ENCODE peak calls at places on chromosomes 2 and 18, in six cellular contexts. One of them, this sample, is unnamed.
A peak's percentile ranks its signal among the peaks of the same experiment; 100 is the strongest.

GRCh38 chr2:188746727-188747126 is 227.4 kb upstream of the COL3A1 start:
- DNase-seq in mesenchymal stem cell: peak; percentile 48
- DNase-seq in trophoblast cell: no peak
- DNase-seq in H1: no peak
- DNase-seq in IMR-90: peak; percentile 52
- DNase-seq in neuronal stem cell: no peak
- DNase-seq in this sample: no peak

GRCh38 chr2:28370355-28370754 is 22.3 kb upstream of the FOSL2 start:
- DNase-seq in IMR-90: no peak
- DNase-seq in H1: no peak
- DNase-seq in mesenchymal stem cell: no peak
- DNase-seq in neuronal stem cell: no peak
- DNase-seq in trophoblast cell: no peak
- DNase-seq in this sample: no peak

GRCh38 chr2:1628893-1629292 is 115.4 kb downstream of the PXDN start:
- DNase-seq in neuronal stem cell: no peak
- DNase-seq in mesenchymal stem cell: peak; percentile 51
- DNase-seq in IMR-90: peak; percentile 74
- DNase-seq in H1: no peak
- DNase-seq in trophoblast cell: no peak
- DNase-seq in this sample: no peak

GRCh38 chr18:1018211-1018651 is 113.6 kb downstream of the ADCYAP1 start:
- DNase-seq in mesenchymal stem cell: peak; percentile 39
- DNase-seq in IMR-90: peak; percentile 10
- DNase-seq in trophoblast cell: no peak
- DNase-seq in H1: no peak
- DNase-seq in neuronal stem cell: no peak
- DNase-seq in this sample: peak; percentile 27

GRCh38 chr2:210660-211059 is 53.2 kb downstream of the SH3YL1 start:
- DNase-seq in H1: no peak
- DNase-seq in neuronal stem cell: no peak
- DNase-seq in mesenchymal stem cell: no peak
- DNase-seq in trophoblast cell: peak; percentile 9
- DNase-seq in IMR-90: peak; percentile 5
- DNase-seq in this sample: no peak

GRCh38 chr18:63837556-63837955 is 49.9 kb upstream of the SERPINB2 start:
- DNase-seq in mesenchymal stem cell: no peak
- DNase-seq in neuronal stem cell: no peak
- DNase-seq in H1: no peak
- DNase-seq in trophoblast cell: no peak
- DNase-seq in IMR-90: no peak
- DNase-seq in this sample: no peak

GRCh38 chr18:76081536-76081935 is 413.5 kb downstream of the ZNF516 start:
- DNase-seq in neuronal stem cell: no peak
- DNase-seq in trophoblast cell: no peak
- DNase-seq in H1: no peak
- DNase-seq in IMR-90: no peak
- DNase-seq in mesenchymal stem cell: no peak
- DNase-seq in this sample: no peak

GRCh38 chr2:96340493-96341414 is 5.2 kb downstream of the NCAPH start:
- DNase-seq in IMR-90: peak; percentile 64
- DNase-seq in H1: no peak
- DNase-seq in neuronal stem cell: no peak
- DNase-seq in trophoblast cell: no peak
- DNase-seq in mesenchymal stem cell: peak; percentile 42
- DNase-seq in this sample: no peak

GRCh38 chr18:9943311-9943710 is 29.5 kb downstream of the VAPA start:
- DNase-seq in trophoblast cell: no peak
- DNase-seq in mesenchymal stem cell: no peak
- DNase-seq in IMR-90: no peak
- DNase-seq in neuronal stem cell: no peak
- DNase-seq in H1: no peak
- DNase-seq in this sample: no peak

GRCh38 chr2:176103634-176104337 is 3.3 kb upstream of the HOXD11 start:
- DNase-seq in trophoblast cell: no peak
- DNase-seq in mesenchymal stem cell: no peak
- DNase-seq in H1: peak; percentile 55
- DNase-seq in IMR-90: no peak
- DNase-seq in neuronal stem cell: no peak
- DNase-seq in this sample: no peak

GRCh38 chr18:72555983-72556382 is 11.8 kb upstream of the CBLN2 start:
- DNase-seq in mesenchymal stem cell: no peak
- DNase-seq in IMR-90: no peak
- DNase-seq in trophoblast cell: no peak
- DNase-seq in neuronal stem cell: no peak
- DNase-seq in H1: no peak
- DNase-seq in this sample: no peak

GRCh38 chr2:119697290-119698013 is 18.5 kb downstream of the TMEM177 start:
- DNase-seq in trophoblast cell: no peak
- DNase-seq in H1: no peak
- DNase-seq in neuronal stem cell: no peak
- DNase-seq in mesenchymal stem cell: no peak
- DNase-seq in IMR-90: no peak
- DNase-seq in this sample: no peak

GRCh38 chr2:20465716-20466391 is 19.0 kb downstream of the RHOB start:
- DNase-seq in IMR-90: no peak
- DNase-seq in trophoblast cell: no peak
- DNase-seq in H1: no peak
- DNase-seq in mesenchymal stem cell: no peak
- DNase-seq in neuronal stem cell: no peak
- DNase-seq in this sample: no peak

GRCh38 chr2:113174369-113174735 is 581 bp downstream of the PSD4 start:
- DNase-seq in IMR-90: no peak
- DNase-seq in neuronal stem cell: no peak
- DNase-seq in trophoblast cell: no peak
- DNase-seq in mesenchymal stem cell: no peak
- DNase-seq in H1: no peak
- DNase-seq in this sample: no peak
- H3K4me3 ChIP-seq in IMR-90: no peak overlapping the region
- H3K4me3 ChIP-seq in neuronal stem cell: no peak overlapping the region
- H3K4me3 ChIP-seq in trophoblast cell: no peak overlapping the region
- H3K4me3 ChIP-seq in mesenchymal stem cell: no peak overlapping the region
- H3K4me3 ChIP-seq in H1: no peak overlapping the region
- H3K4me3 ChIP-seq in this sample: no peak overlapping the region

GRCh38 chr18:79382681-79383387 is 12.9 kb upstream of the NFATC1 start:
- DNase-seq in mesenchymal stem cell: no peak
- DNase-seq in neuronal stem cell: no peak
- DNase-seq in trophoblast cell: no peak
- DNase-seq in H1: no peak
- DNase-seq in IMR-90: no peak
- DNase-seq in this sample: no peak
- H3K18ac ChIP-seq in mesenchymal stem cell: no peak overlapping the region
- H3K18ac ChIP-seq in neuronal stem cell: no peak overlapping the region
- H3K18ac ChIP-seq in trophoblast cell: no peak overlapping the region
- H3K18ac ChIP-seq in H1: no peak overlapping the region
- H3K18ac ChIP-seq in IMR-90: no peak overlapping the region
- H3K18ac ChIP-seq in this sample: no peak overlapping the region

GRCh38 chr2:65037178-65037577 is 19.0 kb upstream of the CEP68 start:
- DNase-seq in IMR-90: no peak
- DNase-seq in neuronal stem cell: no peak
- DNase-seq in H1: no peak
- DNase-seq in trophoblast cell: no peak
- DNase-seq in mesenchymal stem cell: no peak
- DNase-seq in this sample: no peak

GRCh38 chr2:65039640-65040039 is 16.6 kb upstream of the CEP68 start:
- DNase-seq in trophoblast cell: no peak
- DNase-seq in H1: no peak
- DNase-seq in IMR-90: no peak
- DNase-seq in neuronal stem cell: no peak
- DNase-seq in mesenchymal stem cell: no peak
- DNase-seq in this sample: no peak

GRCh38 chr2:65044097-65044735 is 12.0 kb upstream of the CEP68 start:
- DNase-seq in H1: no peak
- DNase-seq in IMR-90: no peak
- DNase-seq in neuronal stem cell: no peak
- DNase-seq in trophoblast cell: peak; percentile 41
- DNase-seq in mesenchymal stem cell: no peak
- DNase-seq in this sample: peak; percentile 44

GRCh38 chr2:65043001-65043400 is 13.2 kb upstream of the CEP68 start:
- DNase-seq in neuronal stem cell: no peak
- DNase-seq in IMR-90: no peak
- DNase-seq in mesenchymal stem cell: no peak
- DNase-seq in trophoblast cell: no peak
- DNase-seq in H1: no peak
- DNase-seq in this sample: no peak

GRCh38 chr2:65040414-65041261 is 15.6 kb upstream of the CEP68 start:
- DNase-seq in mesenchymal stem cell: peak; percentile 81
- DNase-seq in IMR-90: peak; percentile 84
- DNase-seq in neuronal stem cell: peak; percentile 65
- DNase-seq in H1: peak; percentile 85
- DNase-seq in trophoblast cell: peak; percentile 74
- DNase-seq in this sample: peak; percentile 77
- H3K4me3 ChIP-seq in mesenchymal stem cell: peak overlapping the region; percentile 70
- H3K4me3 ChIP-seq in IMR-90: peak overlapping the region; percentile 26
- H3K4me3 ChIP-seq in neuronal stem cell: no peak overlapping the region
- H3K4me3 ChIP-seq in H1: no peak overlapping the region
- H3K4me3 ChIP-seq in trophoblast cell: no peak overlapping the region
- H3K4me3 ChIP-seq in this sample: no peak overlapping the region

DNA sequence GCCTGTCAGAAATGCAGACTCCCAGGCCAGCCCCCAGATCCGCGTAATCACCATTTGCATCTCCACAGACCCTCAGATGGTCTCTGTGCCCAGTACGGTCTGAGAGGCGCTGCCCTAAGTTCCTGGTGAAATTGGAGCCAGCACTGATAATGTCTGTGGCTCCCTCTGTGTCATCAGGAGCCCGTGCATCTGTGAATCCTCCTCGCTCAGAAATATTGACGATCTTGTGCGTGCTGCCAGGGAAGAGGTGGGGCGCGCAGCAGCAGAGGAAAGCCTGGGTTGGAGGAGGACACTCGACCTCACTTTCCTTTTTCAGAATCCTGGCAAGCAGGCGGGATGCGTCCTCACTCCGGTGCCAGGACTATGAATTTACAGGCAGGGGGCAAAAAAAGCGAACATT is 686.1 kb upstream of the SALL3 start:
- DNase-seq in IMR-90: no peak
- DNase-seq in H1: peak; percentile 49
- DNase-seq in mesenchymal stem cell: no peak
- DNase-seq in trophoblast cell: no peak
- DNase-seq in neuronal stem cell: no peak
- DNase-seq in this sample: peak; percentile 15
- H3K18ac ChIP-seq in IMR-90: no peak overlapping the region
- H3K18ac ChIP-seq in H1: no peak overlapping the region
- H3K18ac ChIP-seq in mesenchymal stem cell: no peak overlapping the region
- H3K18ac ChIP-seq in trophoblast cell: no peak overlapping the region
- H3K18ac ChIP-seq in neuronal stem cell: no peak overlapping the region
- H3K18ac ChIP-seq in this sample: no peak overlapping the region

GRCh38 chr2:192128655-192129054 is 66.1 kb downstream of the TMEFF2 start:
- DNase-seq in neuronal stem cell: no peak
- DNase-seq in trophoblast cell: no peak
- DNase-seq in H1: no peak
- DNase-seq in IMR-90: peak; percentile 10
- DNase-seq in mesenchymal stem cell: no peak
- DNase-seq in this sample: no peak

GRCh38 chr2:192124576-192124975 is 70.2 kb downstream of the TMEFF2 start:
- DNase-seq in H1: no peak
- DNase-seq in trophoblast cell: no peak
- DNase-seq in IMR-90: no peak
- DNase-seq in mesenchymal stem cell: no peak
- DNase-seq in neuronal stem cell: no peak
- DNase-seq in this sample: no peak

GRCh38 chr2:192127434-192127833 is 67.3 kb downstream of the TMEFF2 start:
- DNase-seq in IMR-90: no peak
- DNase-seq in H1: no peak
- DNase-seq in trophoblast cell: no peak
- DNase-seq in mesenchymal stem cell: no peak
- DNase-seq in neuronal stem cell: no peak
- DNase-seq in this sample: no peak

GRCh38 chr2:192126426-192126825 is 68.3 kb downstream of the TMEFF2 start:
- DNase-seq in mesenchymal stem cell: no peak
- DNase-seq in IMR-90: no peak
- DNase-seq in trophoblast cell: no peak
- DNase-seq in neuronal stem cell: no peak
- DNase-seq in H1: no peak
- DNase-seq in this sample: no peak

DNA sequence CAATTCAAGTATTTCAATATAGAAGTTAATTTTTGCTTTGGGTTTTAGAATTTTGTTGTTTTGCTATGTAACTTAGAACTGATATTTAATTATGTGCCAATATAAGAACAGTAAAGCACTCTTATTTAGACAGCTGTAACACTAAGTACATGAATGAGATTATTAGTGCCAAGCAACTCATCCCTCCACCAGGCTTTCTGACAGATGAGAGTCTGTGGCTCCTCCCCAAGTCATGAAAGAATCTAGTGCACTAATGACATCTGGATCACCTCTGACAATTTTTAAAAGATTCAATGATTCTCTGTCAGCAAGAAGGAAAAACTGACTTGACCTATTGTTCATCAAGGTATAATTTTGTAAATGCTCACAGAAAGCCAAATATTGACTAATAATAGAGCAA is 67.8 kb downstream of the TMEFF2 start:
- DNase-seq in IMR-90: no peak
- DNase-seq in trophoblast cell: no peak
- DNase-seq in H1: no peak
- DNase-seq in mesenchymal stem cell: no peak
- DNase-seq in neuronal stem cell: no peak
- DNase-seq in this sample: no peak
- H3K4me3 ChIP-seq in IMR-90: no peak overlapping the region
- H3K4me3 ChIP-seq in trophoblast cell: no peak overlapping the region
- H3K4me3 ChIP-seq in H1: no peak overlapping the region
- H3K4me3 ChIP-seq in mesenchymal stem cell: no peak overlapping the region
- H3K4me3 ChIP-seq in neuronal stem cell: no peak overlapping the region
- H3K4me3 ChIP-seq in this sample: no peak overlapping the region

GRCh38 chr2:101528501-101528900 is 53.6 kb upstream of the RFX8 start:
- DNase-seq in H1: peak; percentile 33
- DNase-seq in IMR-90: no peak
- DNase-seq in neuronal stem cell: no peak
- DNase-seq in mesenchymal stem cell: no peak
- DNase-seq in trophoblast cell: no peak
- DNase-seq in this sample: no peak
- H3K18ac ChIP-seq in H1: no peak overlapping the region
- H3K18ac ChIP-seq in IMR-90: no peak overlapping the region
- H3K18ac ChIP-seq in neuronal stem cell: no peak overlapping the region
- H3K18ac ChIP-seq in mesenchymal stem cell: no peak overlapping the region
- H3K18ac ChIP-seq in trophoblast cell: no peak overlapping the region
- H3K18ac ChIP-seq in this sample: no peak overlapping the region

This sample was measured in mesendoderm.